ENCODE peak calls at places on chromosome 18, in four cellular contexts. One of them, this sample, is unnamed.

GRCh38 chr18:53864758-53865157 is 359.7 kb downstream of the MBD2 start:
- DNase-seq in mesenchymal stem cell: no peak
- DNase-seq in stimulated activated CD8-positive, alpha-beta memory T cell treated with anti-CD3 and anti-CD28 coated beads, Interleukin-15, amount 100 ng/mL, for 24 hours: no peak
- DNase-seq in MV-4-11: no peak
- DNase-seq in this sample: no peak

GRCh38 chr18:55404811-55405654 is 183.0 kb downstream of the TCF4 start:
- DNase-seq in MV-4-11: no peak
- DNase-seq in stimulated activated CD8-positive, alpha-beta memory T cell treated with anti-CD3 and anti-CD28 coated beads, Interleukin-15, amount 100 ng/mL, for 24 hours: no peak
- DNase-seq in mesenchymal stem cell: no peak
- DNase-seq in this sample: no peak

GRCh38 chr18:21682276-21683051 is 22.1 kb downstream of the ABHD3 start:
- DNase-seq in mesenchymal stem cell: peak
- DNase-seq in MV-4-11: peak
- DNase-seq in stimulated activated CD8-positive, alpha-beta memory T cell treated with anti-CD3 and anti-CD28 coated beads, Interleukin-15, amount 100 ng/mL, for 24 hours: no peak
- DNase-seq in this sample: no peak

GRCh38 chr18:42915240-42915791 is 200.2 kb downstream of the RIT2 start:
- DNase-seq in MV-4-11: no peak
- DNase-seq in stimulated activated CD8-positive, alpha-beta memory T cell treated with anti-CD3 and anti-CD28 coated beads, Interleukin-15, amount 100 ng/mL, for 24 hours: no peak
- DNase-seq in mesenchymal stem cell: no peak
- DNase-seq in this sample: no peak

GRCh38 chr18:13486686-13487085 is 239.7 kb downstream of the FAM210A start:
- DNase-seq in mesenchymal stem cell: no peak
- DNase-seq in MV-4-11: no peak
- DNase-seq in stimulated activated CD8-positive, alpha-beta memory T cell treated with anti-CD3 and anti-CD28 coated beads, Interleukin-15, amount 100 ng/mL, for 24 hours: no peak
- DNase-seq in this sample: no peak

GRCh38 chr18:23553887-23554286 is 32.4 kb downstream of the NPC1 start:
- DNase-seq in mesenchymal stem cell: no peak
- DNase-seq in stimulated activated CD8-positive, alpha-beta memory T cell treated with anti-CD3 and anti-CD28 coated beads, Interleukin-15, amount 100 ng/mL, for 24 hours: no peak
- DNase-seq in MV-4-11: no peak
- DNase-seq in this sample: no peak

GRCh38 chr18:50662775-50663383 is 103.0 kb downstream of the MAPK4 start:
- DNase-seq in MV-4-11: no peak
- DNase-seq in stimulated activated CD8-positive, alpha-beta memory T cell treated with anti-CD3 and anti-CD28 coated beads, Interleukin-15, amount 100 ng/mL, for 24 hours: no peak
- DNase-seq in mesenchymal stem cell: no peak
- DNase-seq in this sample: no peak

GRCh38 chr18:79604913-79605235 is 74.7 kb upstream of the CTDP1 start:
- DNase-seq in stimulated activated CD8-positive, alpha-beta memory T cell treated with anti-CD3 and anti-CD28 coated beads, Interleukin-15, amount 100 ng/mL, for 24 hours: no peak
- DNase-seq in MV-4-11: no peak
- DNase-seq in mesenchymal stem cell: no peak
- DNase-seq in this sample: no peak

GRCh38 chr18:49212819-49213218 is 247.6 kb downstream of the DYM start:
- DNase-seq in mesenchymal stem cell: peak
- DNase-seq in stimulated activated CD8-positive, alpha-beta memory T cell treated with anti-CD3 and anti-CD28 coated beads, Interleukin-15, amount 100 ng/mL, for 24 hours: no peak
- DNase-seq in MV-4-11: peak
- DNase-seq in this sample: no peak

GRCh38 chr18:7021994-7022840 is 95.4 kb downstream of the LAMA1 start:
- DNase-seq in mesenchymal stem cell: peak
- DNase-seq in MV-4-11: no peak
- DNase-seq in stimulated activated CD8-positive, alpha-beta memory T cell treated with anti-CD3 and anti-CD28 coated beads, Interleukin-15, amount 100 ng/mL, for 24 hours: no peak
- DNase-seq in this sample: no peak

GRCh38 chr18:37900281-37900680 is 334.7 kb upstream of the CELF4 start:
- DNase-seq in mesenchymal stem cell: no peak
- DNase-seq in stimulated activated CD8-positive, alpha-beta memory T cell treated with anti-CD3 and anti-CD28 coated beads, Interleukin-15, amount 100 ng/mL, for 24 hours: no peak
- DNase-seq in MV-4-11: no peak
- DNase-seq in this sample: no peak

GRCh38 chr18:12092398-12093229 is 1.0 kb upstream of the ANKRD62 start:
- DNase-seq in stimulated activated CD8-positive, alpha-beta memory T cell treated with anti-CD3 and anti-CD28 coated beads, Interleukin-15, amount 100 ng/mL, for 24 hours: no peak
- DNase-seq in mesenchymal stem cell: no peak
- DNase-seq in MV-4-11: no peak
- DNase-seq in this sample: no peak

GRCh38 chr18:77668219-77668618 is 418.6 kb downstream of the GALR1 start:
- DNase-seq in MV-4-11: no peak
- DNase-seq in mesenchymal stem cell: no peak
- DNase-seq in stimulated activated CD8-positive, alpha-beta memory T cell treated with anti-CD3 and anti-CD28 coated beads, Interleukin-15, amount 100 ng/mL, for 24 hours: no peak
- DNase-seq in this sample: no peak

GRCh38 chr18:76941284-76941683 is 118.9 kb downstream of the ZNF236 start:
- DNase-seq in mesenchymal stem cell: no peak
- DNase-seq in stimulated activated CD8-positive, alpha-beta memory T cell treated with anti-CD3 and anti-CD28 coated beads, Interleukin-15, amount 100 ng/mL, for 24 hours: no peak
- DNase-seq in MV-4-11: no peak
- DNase-seq in this sample: no peak

GRCh38 chr18:36179562-36180334 is 7.5 kb upstream of the MOCOS start:
- DNase-seq in MV-4-11: peak
- DNase-seq in mesenchymal stem cell: peak
- DNase-seq in stimulated activated CD8-positive, alpha-beta memory T cell treated with anti-CD3 and anti-CD28 coated beads, Interleukin-15, amount 100 ng/mL, for 24 hours: no peak
- DNase-seq in this sample: no peak

GRCh38 chr18:2884706-2885285 is 38.0 kb downstream of the EMILIN2 start:
- DNase-seq in stimulated activated CD8-positive, alpha-beta memory T cell treated with anti-CD3 and anti-CD28 coated beads, Interleukin-15, amount 100 ng/mL, for 24 hours: no peak
- DNase-seq in MV-4-11: no peak
- DNase-seq in mesenchymal stem cell: no peak
- DNase-seq in this sample: no peak

GRCh38 chr18:25168011-25168410 is 184.0 kb downstream of the ZNF521 start:
- DNase-seq in stimulated activated CD8-positive, alpha-beta memory T cell treated with anti-CD3 and anti-CD28 coated beads, Interleukin-15, amount 100 ng/mL, for 24 hours: no peak
- DNase-seq in mesenchymal stem cell: no peak
- DNase-seq in MV-4-11: no peak
- DNase-seq in this sample: no peak

GRCh38 chr18:34729264-34729663 is 19.2 kb downstream of the DTNA start:
- DNase-seq in stimulated activated CD8-positive, alpha-beta memory T cell treated with anti-CD3 and anti-CD28 coated beads, Interleukin-15, amount 100 ng/mL, for 24 hours: no peak
- DNase-seq in MV-4-11: no peak
- DNase-seq in mesenchymal stem cell: peak
- DNase-seq in this sample: no peak

GRCh38 chr18:13461488-13461887 is 242.9 kb downstream of the LDLRAD4 start:
- DNase-seq in MV-4-11: no peak
- DNase-seq in stimulated activated CD8-positive, alpha-beta memory T cell treated with anti-CD3 and anti-CD28 coated beads, Interleukin-15, amount 100 ng/mL, for 24 hours: no peak
- DNase-seq in mesenchymal stem cell: no peak
- DNase-seq in this sample: no peak